ENCODE peak calls at places on chromosomes 12 and 14, in ten cellular contexts. H, I, Q, C, G, S, L, J, M and X are unnamed samples.

GRCh38 chr12:121807656-121808347 is 4.0 kb downstream of the SETD1B start:
- DNase-seq in H (no peak), I (no peak), Q (no peak), C (peak), G (no peak), S (no peak), L (no peak), J (no peak), M (no peak), X (no peak)

GRCh38 chr12:8675471-8676083 is 13.0 kb upstream of the MFAP5 start:
- DNase-seq in H (no peak), I (no peak), Q (no peak), C (no peak), G (no peak), S (no peak), L (no peak), J (no peak), M (no peak), X (no peak)

GRCh38 chr12:31849090-31849687 is 110.0 kb upstream of the RESF1 start:
- DNase-seq in H (peak), I (no peak), Q (peak), C (no peak), G (no peak), S (peak), L (no peak), J (peak), M (no peak), X (peak)

GRCh38 chr14:65961004-65961403 is 525.2 kb upstream of the CCDC196 start:
- DNase-seq in H (peak), I (no peak), Q (peak), C (peak), G (peak), S (peak), L (no peak), J (peak), M (no peak), X (peak)

GRCh38 chr12:34190054-34190453 is 167.8 kb downstream of the ALG10 start:
- DNase-seq in H (no peak), I (no peak), Q (no peak), C (no peak), G (no peak), S (no peak), L (no peak), J (no peak), M (no peak), X (no peak)

GRCh38 chr12:51694146-51694545 is 103.1 kb downstream of the SCN8A start:
- DNase-seq in H (no peak), I (no peak), Q (no peak), C (no peak), G (no peak), S (no peak), L (no peak), J (no peak), M (no peak), X (no peak)

GRCh38 chr12:120584343-120585149 is 3.3 kb upstream of the POP5 start:
- DNase-seq in H (peak), I (no peak), Q (peak), C (peak), G (peak), S (no peak), L (peak), J (peak), M (peak), X (peak)

GRCh38 chr14:75443203-75443969 is 15.6 kb downstream of the JDP2 start:
- DNase-seq in H (no peak), I (no peak), Q (no peak), C (no peak), G (no peak), S (no peak), L (no peak), J (no peak), M (no peak), X (no peak)

GRCh38 chr12:31629756-31630732 is 29.4 kb upstream of the ETFBKMT start:
- DNase-seq in H (no peak), I (no peak), Q (no peak), C (no peak), G (peak), S (peak), L (no peak), J (no peak), M (peak), X (no peak)

GRCh38 chr14:64920465-64920864 is 6.2 kb downstream of the CHURC1 start:
- DNase-seq in H (no peak), I (no peak), Q (no peak), C (no peak), G (no peak), S (no peak), L (no peak), J (no peak), M (no peak), X (no peak)

GRCh38 chr12:4111010-4111409 is 162.6 kb upstream of the CCND2 start:
- DNase-seq in H (no peak), I (no peak), Q (no peak), C (no peak), G (no peak), S (no peak), L (no peak), J (no peak), M (no peak), X (no peak)

GRCh38 chr12:42237853-42238239 is 202 bp downstream of the YAF2 start:
- DNase-seq in H (no peak), I (no peak), Q (no peak), C (no peak), G (no peak), S (no peak), L (no peak), J (no peak), M (no peak), X (no peak)

GRCh38 chr12:84658877-84659276 is 253.7 kb downstream of the SLC6A15 start:
- DNase-seq in H (no peak), I (no peak), Q (no peak), C (no peak), G (no peak), S (no peak), L (no peak), J (no peak), M (no peak), X (no peak)

GRCh38 chr14:69316449-69317391 is 56.8 kb downstream of the GALNT16 start:
- DNase-seq in H (peak), I (peak), Q (no peak), C (peak), G (peak), S (peak), L (no peak), J (no peak), M (peak), X (no peak)

GRCh38 chr12:115617391-115617790 is 660.1 kb downstream of the MED13L start:
- DNase-seq in H (no peak), I (no peak), Q (no peak), C (no peak), G (peak), S (no peak), L (no peak), J (no peak), M (no peak), X (no peak)

GRCh38 chr12:22935090-22935489 is 310.1 kb downstream of the ETNK1 start:
- DNase-seq in H (no peak), I (no peak), Q (peak), C (no peak), G (no peak), S (no peak), L (no peak), J (no peak), M (no peak), X (no peak)

GRCh38 chr14:52312872-52313492 is 1.1 kb upstream of the PTGER2 start:
- DNase-seq in H (no peak), I (no peak), Q (peak), C (no peak), G (peak), S (peak), L (no peak), J (no peak), M (peak), X (no peak)

GRCh38 chr12:40693503-40693863 is 1.2 kb downstream of the CNTN1 start:
- DNase-seq in H (peak), I (peak), Q (no peak), C (no peak), G (peak), S (no peak), L (peak), J (peak), M (peak), X (no peak)

GRCh38 chr14:33765251-33765650 is 185.6 kb downstream of the EGLN3 start:
- DNase-seq in H (no peak), I (no peak), Q (no peak), C (no peak), G (no peak), S (no peak), L (no peak), J (no peak), M (peak), X (no peak)

GRCh38 chr12:106739815-106740552 is 34.5 kb upstream of the RIC8B start:
- DNase-seq in H (no peak), I (no peak), Q (peak), C (no peak), G (no peak), S (peak), L (no peak), J (no peak), M (no peak), X (no peak)

GRCh38 chr12:47400251-47400650 is 305.6 kb downstream of the RPAP3 start:
- DNase-seq in H (no peak), I (no peak), Q (no peak), C (no peak), G (no peak), S (peak), L (no peak), J (no peak), M (no peak), X (no peak)

GRCh38 chr12:120117961-120118709 is 1.6 kb upstream of the RAB35 start:
- DNase-seq in H (peak), I (no peak), Q (no peak), C (no peak), G (no peak), S (peak), L (no peak), J (no peak), M (no peak), X (peak)

GRCh38 chr14:86305058-86305457 is 775.1 kb downstream of the FLRT2 start:
- DNase-seq in H (no peak), I (no peak), Q (no peak), C (no peak), G (no peak), S (peak), L (no peak), J (no peak), M (no peak), X (no peak)

GRCh38 chr12:115232455-115233156 is 548.6 kb upstream of the TBX3 start:
- DNase-seq in H (no peak), I (no peak), Q (no peak), C (no peak), G (no peak), S (peak), L (no peak), J (no peak), M (no peak), X (no peak)

GRCh38 chr14:80003138-80003537 is 208.2 kb downstream of the DIO2 start:
- DNase-seq in H (peak), I (no peak), Q (no peak), C (no peak), G (no peak), S (peak), L (peak), J (no peak), M (no peak), X (no peak)

GRCh38 chr12:105955608-105955931 is 183.2 kb downstream of the NUAK1 start:
- DNase-seq in H (no peak), I (no peak), Q (no peak), C (no peak), G (no peak), S (no peak), L (no peak), J (no peak), M (no peak), X (peak)

GRCh38 chr12:40446385-40446784 is 221.6 kb downstream of the LRRK2 start:
- DNase-seq in H (peak), I (no peak), Q (peak), C (no peak), G (no peak), S (peak), L (no peak), J (peak), M (no peak), X (peak)

GRCh38 chr14:24630087-24630871 is 3.7 kb downstream of the GZMB start:
- DNase-seq in H (no peak), I (no peak), Q (no peak), C (no peak), G (no peak), S (no peak), L (no peak), J (no peak), M (no peak), X (no peak)

GRCh38 chr12:25852792-25853191 is 105.7 kb upstream of the RASSF8 start:
- DNase-seq in H (peak), I (no peak), Q (no peak), C (no peak), G (no peak), S (peak), L (no peak), J (no peak), M (no peak), X (no peak)

GRCh38 chr12:116502989-116503496 is 56.1 kb upstream of the MAP1LC3B2 start:
- DNase-seq in H (peak), I (no peak), Q (no peak), C (no peak), G (no peak), S (no peak), L (no peak), J (no peak), M (no peak), X (no peak)

GRCh38 chr14:54085137-54085810 is 128.6 kb upstream of the BMP4 start:
- DNase-seq in H (no peak), I (no peak), Q (no peak), C (no peak), G (no peak), S (peak), L (no peak), J (no peak), M (no peak), X (no peak)

GRCh38 chr14:51328089-51328941 is 88.3 kb downstream of the TMX1 start:
- DNase-seq in H (peak), I (no peak), Q (no peak), C (no peak), G (no peak), S (peak), L (no peak), J (no peak), M (no peak), X (no peak)

GRCh38 chr14:20934148-20934762 is 21.0 kb upstream of the RNASE2 start:
- DNase-seq in H (peak), I (no peak), Q (no peak), C (peak), G (peak), S (no peak), L (no peak), J (peak), M (no peak), X (peak)

GRCh38 chr14:52338282-52338681 is 24.2 kb downstream of the PTGER2 start:
- DNase-seq in H (peak), I (no peak), Q (no peak), C (no peak), G (no peak), S (peak), L (no peak), J (no peak), M (no peak), X (no peak)

GRCh38 chr14:91369628-91370445 is 47.8 kb downstream of the CCDC88C start:
- DNase-seq in H (no peak), I (no peak), Q (no peak), C (no peak), G (no peak), S (no peak), L (peak), J (no peak), M (no peak), X (no peak)

GRCh38 chr12:25558566-25558965 is 5.5 kb upstream of the LMNTD1 start:
- DNase-seq in H (peak), I (no peak), Q (no peak), C (no peak), G (no peak), S (peak), L (no peak), J (no peak), M (no peak), X (no peak)

GRCh38 chr12:53336137-53336785 is at the start of gene SP7:
- DNase-seq in H (no peak), I (no peak), Q (peak), C (no peak), G (no peak), S (no peak), L (no peak), J (no peak), M (no peak), X (no peak)

GRCh38 chr14:104820669-104821228 is 19.8 kb downstream of the ZBTB42 start:
- DNase-seq in H (peak), I (peak), Q (no peak), C (peak), G (peak), S (peak), L (peak), J (no peak), M (peak), X (no peak)

DNA sequence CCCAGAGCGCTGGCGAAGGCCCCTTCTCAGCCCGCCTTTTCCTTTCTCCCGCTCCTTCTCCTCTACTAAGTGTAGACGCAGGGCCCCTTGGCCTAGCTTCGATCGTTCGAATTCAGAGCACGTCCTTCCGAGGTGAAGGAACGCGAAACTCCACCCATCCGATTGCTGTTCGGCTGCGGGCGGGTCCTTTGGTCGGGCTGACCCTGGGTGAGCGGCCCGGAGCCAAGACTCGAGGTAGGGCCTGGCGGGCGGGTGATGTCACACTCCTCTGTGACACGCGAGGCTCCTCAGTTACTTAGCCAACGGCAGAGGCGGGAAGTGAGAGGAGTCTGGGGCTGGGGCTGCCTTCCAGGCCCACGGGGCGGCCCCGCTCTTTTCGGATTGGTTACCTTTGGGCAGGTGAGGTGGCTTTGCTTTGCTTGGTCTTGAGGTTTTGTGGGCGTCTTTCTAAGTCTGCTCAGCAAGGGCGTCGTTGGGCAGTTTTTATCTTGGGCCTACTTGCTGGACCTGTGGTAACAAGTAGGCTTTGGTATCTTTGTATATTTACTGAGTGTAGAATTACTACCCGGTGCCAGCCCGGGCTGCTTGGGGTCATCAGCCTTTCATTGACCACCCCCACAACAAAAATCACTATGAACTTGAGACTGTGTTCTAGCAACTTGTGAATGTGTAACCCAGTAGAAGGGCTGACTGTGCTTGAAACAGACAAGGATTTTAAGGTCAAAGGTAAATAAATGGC is 694 bp downstream of the TMBIM6 start:
- DNase-seq in H (peak), I (peak), Q (peak), C (peak), G (peak), S (peak), L (peak), J (peak), M (peak), X (peak)
- TF ChIP-seq POLR2A in H (no peak), I (no peak), Q (no peak), C (no peak), G (no peak), S (peak), L (peak), J (no peak), M (no peak), X (no peak)

GRCh38 chr12:71216725-71217579 is 59.2 kb upstream of the TSPAN8 start:
- DNase-seq in H (peak), I (no peak), Q (peak), C (no peak), G (peak), S (peak), L (peak), J (peak), M (no peak), X (peak)

GRCh38 chr12:71220295-71220694 is 62.5 kb upstream of the TSPAN8 start:
- DNase-seq in H (no peak), I (no peak), Q (no peak), C (no peak), G (no peak), S (no peak), L (no peak), J (no peak), M (no peak), X (peak)

GRCh38 chr12:71219224-71219623 is 61.4 kb upstream of the TSPAN8 start:
- DNase-seq in H (no peak), I (no peak), Q (no peak), C (no peak), G (no peak), S (no peak), L (no peak), J (no peak), M (no peak), X (no peak)

DNA sequence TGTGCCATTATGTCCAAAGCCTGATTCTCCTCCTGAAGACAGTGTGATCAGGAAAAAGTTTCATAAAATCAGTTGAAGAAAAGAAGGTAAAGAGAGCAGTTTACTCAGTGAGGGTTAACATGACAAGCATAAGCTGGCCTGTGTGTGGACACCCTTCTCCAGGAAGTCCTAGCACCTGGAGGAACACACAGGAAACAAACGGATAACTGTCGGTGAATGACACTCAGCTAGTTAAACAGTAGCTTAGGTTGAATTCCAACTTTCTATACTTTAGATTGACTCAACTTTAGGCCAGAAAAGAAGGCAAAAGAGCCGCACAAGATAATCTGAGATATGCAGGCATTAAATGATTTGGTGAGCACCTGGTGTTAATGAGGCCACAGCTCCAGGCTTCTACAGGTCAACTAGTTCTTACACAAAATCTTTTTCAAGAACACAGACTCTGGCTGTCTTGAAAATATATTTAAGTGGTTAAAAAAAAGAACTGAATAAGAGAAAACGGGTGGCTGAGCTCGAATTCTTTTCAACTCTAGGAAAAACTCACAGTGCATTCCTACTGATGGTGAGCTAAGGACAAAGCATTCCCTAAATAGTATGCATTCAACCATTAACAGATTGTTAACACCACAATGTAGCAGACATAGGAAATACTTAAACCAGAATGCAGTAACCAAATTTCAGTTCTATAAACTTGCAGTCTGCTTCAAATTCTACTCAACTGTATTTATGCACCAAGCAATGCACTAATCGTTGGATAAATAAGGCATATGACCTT is 56.9 kb upstream of the TSPAN8 start:
- DNase-seq in H (no peak), I (no peak), Q (no peak), C (no peak), G (no peak), S (no peak), L (no peak), J (no peak), M (no peak), X (no peak)
- TF ChIP-seq POLR2A in H (no peak), I (no peak), Q (no peak), C (no peak), G (no peak), S (no peak), L (no peak), J (no peak), M (no peak), X (no peak)

GRCh38 chr14:58244556-58245387 is at the start of gene PSMA3:
- DNase-seq in H (peak), I (peak), Q (peak), C (peak), G (peak), S (peak), L (peak), J (peak), M (peak), X (peak)
- TF ChIP-seq POLR2A in H (peak), I (peak), Q (peak), C (peak), G (peak), S (peak), L (peak), J (peak), M (peak), X (peak)

DNA sequence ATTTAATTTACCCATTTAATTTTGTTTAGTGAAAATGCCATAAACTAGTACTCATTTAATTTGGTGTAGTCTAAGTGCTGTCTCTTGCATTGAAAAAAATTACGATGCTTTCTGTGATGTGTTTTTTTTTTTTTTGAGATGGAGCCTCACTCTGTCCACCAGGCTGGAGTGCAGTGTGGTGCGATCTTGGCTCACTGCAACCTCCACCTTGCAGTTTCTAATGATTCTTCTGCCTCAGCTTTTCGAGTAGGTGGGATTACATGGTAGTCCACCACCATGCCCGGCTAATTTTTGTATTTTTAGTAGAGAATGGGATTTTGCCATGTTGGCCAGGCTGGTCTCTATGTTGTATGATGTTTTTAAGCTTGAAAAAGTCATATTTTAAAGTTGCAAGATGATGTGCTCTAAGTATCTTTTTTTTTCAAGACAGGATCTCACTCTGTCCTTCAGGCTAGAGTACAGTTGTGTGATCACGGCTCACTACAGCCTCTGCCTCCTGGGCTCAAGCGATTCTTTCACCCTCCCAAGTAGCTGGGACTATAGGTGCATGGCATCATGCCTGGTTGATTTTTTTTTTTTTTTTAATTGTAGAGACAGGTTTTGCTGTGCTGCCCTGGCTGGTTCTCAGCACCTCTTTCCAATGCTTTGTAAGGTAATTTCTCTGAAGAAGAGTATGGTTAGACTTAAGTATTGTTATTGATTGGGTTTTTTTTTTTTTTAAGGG is 8.6 kb downstream of the LRRC10 start:
- DNase-seq in H (no peak), I (no peak), Q (no peak), C (no peak), G (no peak), S (no peak), L (no peak), J (no peak), M (no peak), X (no peak)
- TF ChIP-seq POLR2A in H (no peak), I (no peak), Q (no peak), C (no peak), G (no peak), S (peak), L (no peak), J (no peak), M (no peak), X (peak)